ENCODE peak calls at places on chromosomes 16 and 17, in ten cellular contexts. W is NCI-H1436, Y is skeletal muscle cell, L is T-helper 2 cell, Q is putamen, K is spleen, P is A673, N is SJCRH30, G is GM13976, C is GM04503. Z is an unnamed sample.
A peak's percentile ranks its signal among the peaks of the same experiment; 100 is the strongest.

GRCh38 chr17:55198690-55199370 is 65.9 kb upstream of the HLF start:
- DNase-seq in W (no peak), G (no peak), P (peak; percentile 63), Y (no peak), Q (no peak), C (no peak), L (no peak), N (peak; percentile 63), K (no peak), Z (no peak)

GRCh38 chr17:28326114-28326513 is 7.1 kb downstream of the TMEM97 start:
- DNase-seq in L (no peak), P (no peak), C (no peak), Y (no peak), N (no peak), Q (no peak), G (no peak), K (no peak), W (no peak), Z (no peak)

GRCh38 chr16:78742501-78743283 is 643.2 kb downstream of the WWOX start:
- DNase-seq in Y (no peak), K (peak; percentile 86), W (no peak), P (no peak), L (peak; percentile 95), Q (no peak), N (peak; percentile 40), C (no peak), G (peak; percentile 57), Z (no peak)

GRCh38 chr16:2178321-2179106 is 17.9 kb downstream of the CASKIN1 start:
- DNase-seq in G (peak; percentile 48), L (peak; percentile 48), C (no peak), P (peak; percentile 67), Q (no peak), K (no peak), N (no peak), W (no peak), Y (no peak), Z (no peak)

GRCh38 chr16:29858149-29858899 is 4.7 kb downstream of the CDIPT start:
- DNase-seq in Q (no peak), W (no peak), G (no peak), N (no peak), Y (no peak), L (no peak), P (no peak), K (no peak), C (no peak), Z (no peak)

GRCh38 chr17:14922421-14922820 is 342.7 kb downstream of the PMP22 start:
- DNase-seq in P (no peak), N (no peak), Y (no peak), K (no peak), Q (peak; percentile 15), L (no peak), G (no peak), C (no peak), W (no peak), Z (no peak)

GRCh38 chr17:76204277-76204676 is 36.0 kb downstream of the RNF157 start:
- DNase-seq in K (no peak), C (peak; percentile 40), L (no peak), W (no peak), N (no peak), P (no peak), Q (no peak), Y (peak; percentile 50), G (no peak), Z (no peak)

GRCh38 chr17:66949501-66949900 is 15.0 kb upstream of the CACNG4 start:
- DNase-seq in N (no peak), W (no peak), Y (no peak), C (no peak), K (peak; percentile 24), Q (peak; percentile 83), L (no peak), P (peak; percentile 81), G (no peak), Z (no peak)

GRCh38 chr16:55872130-55872529 is 3.0 kb downstream of the CES5A start:
- DNase-seq in N (no peak), G (no peak), P (no peak), K (no peak), Y (no peak), W (no peak), L (no peak), Q (no peak), C (no peak), Z (no peak)

GRCh38 chr17:15171433-15172047 is 93.6 kb downstream of the PMP22 start:
- DNase-seq in K (peak; percentile 79), C (peak; percentile 22), G (peak; percentile 24), N (peak; percentile 82), Q (peak; percentile 50), L (peak; percentile 24), P (peak; percentile 56), Y (peak; percentile 54), W (no peak), Z (peak; percentile 42)

GRCh38 chr17:59346876-59347407 is 15.5 kb downstream of the YPEL2 start:
- DNase-seq in K (no peak), P (no peak), N (no peak), Q (no peak), L (no peak), G (no peak), C (no peak), Y (no peak), W (no peak), Z (no peak)

GRCh38 chr17:78528541-78528940 is 48.7 kb downstream of the DNAH17 start:
- DNase-seq in K (peak; percentile 37), P (no peak), Y (no peak), G (no peak), N (peak; percentile 95), Q (no peak), L (no peak), W (peak; percentile 93), C (no peak), Z (peak; percentile 23)

GRCh38 chr16:89629827-89630610 is 16.6 kb downstream of the DPEP1 start:
- DNase-seq in W (no peak), C (no peak), N (no peak), Q (no peak), P (no peak), L (no peak), Y (no peak), K (no peak), G (no peak), Z (no peak)

GRCh38 chr16:77043076-77043475 is 147.9 kb upstream of the MON1B start:
- DNase-seq in P (peak; percentile 21), C (peak; percentile 0), L (peak; percentile 3), G (no peak), W (peak; percentile 33), Y (peak; percentile 1), Q (no peak), K (no peak), N (peak; percentile 6), Z (peak; percentile 39)

GRCh38 chr17:44759096-44759915 is 518 bp downstream of the ADAM11 start:
- DNase-seq in K (no peak), G (no peak), P (no peak), W (no peak), Y (no peak), N (peak; percentile 46), L (no peak), Q (no peak), C (no peak), Z (no peak)

GRCh38 chr17:4199818-4200402 is 56.9 kb downstream of the CYB5D2 start:
- DNase-seq in W (peak; percentile 46), Q (no peak), L (peak; percentile 61), P (peak; percentile 69), G (peak; percentile 80), C (no peak), Y (no peak), K (no peak), N (peak; percentile 62), Z (peak; percentile 38)

GRCh38 chr16:87645802-87646201 is 43.5 kb downstream of the JPH3 start:
- DNase-seq in C (no peak), W (no peak), Y (no peak), K (no peak), N (no peak), G (no peak), P (no peak), Q (no peak), L (no peak), Z (no peak)

GRCh38 chr16:19118938-19119431 is 5.2 kb downstream of the ITPRIPL2 start:
- DNase-seq in Y (peak; percentile 82), K (no peak), G (no peak), P (no peak), Q (peak; percentile 33), C (peak; percentile 71), W (no peak), N (no peak), L (no peak), Z (no peak)

GRCh38 chr16:70749681-70750601 is 51.0 kb downstream of the VAC14 start:
- DNase-seq in N (no peak), L (no peak), P (peak; percentile 53), W (no peak), Y (no peak), Q (no peak), C (no peak), G (no peak), K (no peak), Z (no peak)

GRCh38 chr17:65593870-65594584 is 32.6 kb upstream of the AXIN2 start:
- DNase-seq in W (no peak), N (no peak), C (no peak), K (no peak), L (no peak), P (peak; percentile 38), Q (no peak), G (no peak), Y (no peak), Z (no peak)

GRCh38 chr16:75758215-75758614 is 31.9 kb upstream of the CPHXL start:
- DNase-seq in W (no peak), G (no peak), Q (no peak), P (no peak), Y (no peak), N (no peak), L (peak; percentile 8), C (no peak), K (no peak), Z (no peak)

GRCh38 chr17:45432405-45433113 is at the start of gene ARHGAP27:
- DNase-seq in P (no peak), L (no peak), G (peak; percentile 43), N (no peak), W (no peak), C (no peak), Y (no peak), K (peak; percentile 94), Q (no peak), Z (no peak)

GRCh38 chr16:88815901-88816589 is 4.3 kb upstream of the APRT start:
- DNase-seq in L (peak; percentile 54), N (peak; percentile 67), C (no peak), K (peak; percentile 87), G (peak; percentile 73), P (peak; percentile 50), W (peak; percentile 62), Y (no peak), Q (no peak), Z (peak; percentile 28)

GRCh38 chr17:42101513-42102292 is 3.4 kb upstream of the ZNF385C start:
- DNase-seq in K (peak; percentile 83), W (peak; percentile 47), L (peak; percentile 40), Y (no peak), C (peak; percentile 9), N (peak; percentile 93), G (peak; percentile 83), P (peak; percentile 56), Q (peak; percentile 42), Z (no peak)

GRCh38 chr16:87000007-87000406 is 317.2 kb downstream of the C16orf95 start:
- DNase-seq in Q (no peak), Y (no peak), L (no peak), G (no peak), W (no peak), P (no peak), C (no peak), K (no peak), N (no peak), Z (no peak)

GRCh38 chr16:69448470-69449193 is 24.2 kb downstream of the CYB5B start:
- DNase-seq in Q (no peak), N (no peak), P (peak; percentile 70), W (peak; percentile 13), Y (no peak), C (peak; percentile 55), L (no peak), K (no peak), G (no peak), Z (no peak)

GRCh38 chr17:79023180-79023705 is 726 bp upstream of the C1QTNF1 start:
- DNase-seq in C (no peak), Y (no peak), L (no peak), G (no peak), P (no peak), Q (no peak), N (no peak), W (no peak), K (peak; percentile 33), Z (no peak)

GRCh38 chr17:78868391-78868790 is 27.8 kb upstream of the USP36 start:
- DNase-seq in C (peak; percentile 62), Y (peak; percentile 44), L (no peak), Q (no peak), W (no peak), P (no peak), N (no peak), K (no peak), G (no peak), Z (no peak)

Z was measured in Jurkat, Clone E6-1.